ENCODE peak calls at places on chromosomes 1 and 21, in seven cellular contexts. H is activated naive CD8-positive, alpha-beta T cell treated with anti-CD3 and anti-CD28 coated beads, Interleukin-2, amount 50 U/mL, for 24 hours; Q is fibroblast of pulmonary artery; R is COR-L47; Y is stimulated activated CD4-positive, alpha-beta T cell treated with anti-CD3 and anti-CD28 coated beads, Interleukin-12 subunit alpha, Interleukin-12 subunit beta, amount 100 ng/mL, for 4 hours; B is left kidney; T is ELR. A is an unnamed sample.

GRCh38 chr1:198316681-198317080 is 159.9 kb downstream of the NEK7 start:
- DNase-seq in H (no peak), Q (no peak), R (no peak), Y (no peak), B (no peak), T (no peak), A (no peak)

GRCh38 chr1:46483597-46483996 is 6.0 kb upstream of the DMBX1 start:
- DNase-seq in H (no peak), Q (no peak), R (no peak), Y (no peak), B (no peak), T (no peak), A (no peak)

GRCh38 chr1:237927198-237927597 is 36.5 kb upstream of the ZP4 start:
- DNase-seq in H (no peak), Q (no peak), R (no peak), Y (no peak), B (no peak), T (no peak), A (no peak)

GRCh38 chr1:6505367-6506209 is 14.1 kb upstream of the PLEKHG5 start:
- DNase-seq in H (no peak), Q (no peak), R (no peak), Y (no peak), B (no peak), T (no peak), A (no peak)

GRCh38 chr21:21030311-21030710 is 32.1 kb downstream of the NCAM2 start:
- DNase-seq in H (no peak), Q (no peak), R (no peak), Y (no peak), B (no peak), T (no peak), A (no peak)

GRCh38 chr1:225343618-225344017 is 84.2 kb downstream of the LBR start:
- DNase-seq in H (no peak), Q (peak), R (no peak), Y (no peak), B (no peak), T (peak), A (no peak)

GRCh38 chr1:45842786-45843185 is 39.4 kb downstream of the MAST2 start:
- DNase-seq in H (no peak), Q (no peak), R (no peak), Y (no peak), B (no peak), T (peak), A (no peak)

GRCh38 chr1:247332215-247332900 is 691 bp upstream of the ZNF496 start:
- DNase-seq in H (peak), Q (peak), R (peak), Y (peak), B (peak), T (peak), A (peak)

GRCh38 chr1:6220236-6220635 is 14.3 kb downstream of the RNF207 start:
- DNase-seq in H (no peak), Q (no peak), R (no peak), Y (no peak), B (no peak), T (peak), A (no peak)

GRCh38 chr1:162259859-162260455 is 116.7 kb downstream of the SPATA46 start:
- DNase-seq in H (no peak), Q (no peak), R (no peak), Y (no peak), B (no peak), T (no peak), A (no peak)

GRCh38 chr1:115255154-115255553 is 82.9 kb downstream of the NGF start:
- DNase-seq in H (no peak), Q (peak), R (no peak), Y (no peak), B (no peak), T (peak), A (no peak)

GRCh38 chr1:225449261-225449660 is 21.4 kb upstream of the LBR start:
- DNase-seq in H (no peak), Q (no peak), R (no peak), Y (no peak), B (no peak), T (peak), A (no peak)

A was measured in G401.